ENCODE peak calls at places on chromosomes 4 and X, in six cellular contexts. S, M, T, L, E and Y are unnamed samples.

GRCh38 chrX:112832481-112833095 is 8.0 kb downstream of the AMOT start:
- DNase-seq in S (no peak), M (no peak), T (no peak), L (peak), E (no peak), Y (no peak)

GRCh38 chrX:40727093-40727492 is 8.2 kb downstream of the MED14 start:
- DNase-seq in S (no peak), M (no peak), T (no peak), L (no peak), E (no peak), Y (no peak)

GRCh38 chr4:180652533-180652932 is 1590.7 kb upstream of the TENM3 start:
- DNase-seq in S (no peak), M (no peak), T (no peak), L (no peak), E (no peak), Y (no peak)

GRCh38 chr4:161629694-161630441 is 533.9 kb downstream of the FSTL5 start:
- DNase-seq in S (no peak), M (no peak), T (peak), L (no peak), E (no peak), Y (no peak)

GRCh38 chrX:134654398-134655012 is 3.8 kb downstream of the PLAC1 start:
- DNase-seq in S (no peak), M (no peak), T (no peak), L (no peak), E (no peak), Y (no peak)

GRCh38 chrX:94389044-94389443 is 715.0 kb downstream of the FAM133A start:
- DNase-seq in S (no peak), M (no peak), T (no peak), L (no peak), E (no peak), Y (no peak)

GRCh38 chrX:79138658-79139241 is 5.7 kb upstream of the GPR174 start:
- DNase-seq in S (no peak), M (no peak), T (no peak), L (no peak), E (peak), Y (no peak)

GRCh38 chr4:107561481-107561880 is 158.6 kb downstream of the PAPSS1 start:
- DNase-seq in S (no peak), M (no peak), T (no peak), L (no peak), E (no peak), Y (no peak)

GRCh38 chrX:1591863-1592127 is 391 bp downstream of the AKAP17A start:
- DNase-seq in S (no peak), M (no peak), T (no peak), L (no peak), E (no peak), Y (peak)

GRCh38 chrX:109966246-109966645 is 36.7 kb upstream of the TMEM164 start:
- DNase-seq in S (no peak), M (no peak), T (no peak), L (no peak), E (no peak), Y (no peak)

GRCh38 chrX:5936438-5936837 is 292.2 kb downstream of the NLGN4X start:
- DNase-seq in S (no peak), M (no peak), T (no peak), L (no peak), E (no peak), Y (no peak)

GRCh38 chrX:98203800-98204199 is 1320.1 kb downstream of the RPA4 start:
- DNase-seq in S (no peak), M (no peak), T (no peak), L (no peak), E (no peak), Y (no peak)

GRCh38 chrX:20361890-20362262 is 95.2 kb upstream of the RPS6KA3 start:
- DNase-seq in S (peak), M (peak), T (peak), L (peak), E (no peak), Y (no peak)

GRCh38 chr4:7186081-7186480 is 6.3 kb upstream of the SORCS2 start:
- DNase-seq in S (peak), M (peak), T (no peak), L (no peak), E (no peak), Y (peak)

GRCh38 chr4:142350886-142351285 is 495.2 kb downstream of the INPP4B start:
- DNase-seq in S (no peak), M (no peak), T (no peak), L (peak), E (no peak), Y (no peak)

GRCh38 chr4:79598801-79599200 is 190.8 kb upstream of the GK2 start:
- DNase-seq in S (no peak), M (no peak), T (no peak), L (no peak), E (no peak), Y (no peak)

GRCh38 chr4:82181789-82182188 is 192.0 kb downstream of the HNRNPD start:
- DNase-seq in S (no peak), M (no peak), T (no peak), L (no peak), E (no peak), Y (no peak)

GRCh38 chr4:138645289-138645688 is 370.3 kb upstream of the NOCT start:
- DNase-seq in S (no peak), M (no peak), T (no peak), L (no peak), E (no peak), Y (no peak)

GRCh38 chrX:153687121-153688039 is at the start of gene SLC6A8:
- DNase-seq in S (peak), M (peak), T (peak), L (peak), E (no peak), Y (peak)

GRCh38 chrX:109774136-109774535 is 41.1 kb upstream of the ACSL4 start:
- DNase-seq in S (no peak), M (no peak), T (no peak), L (no peak), E (no peak), Y (no peak)

GRCh38 chr4:11230888-11231287 is 197.8 kb downstream of the HS3ST1 start:
- DNase-seq in S (no peak), M (no peak), T (no peak), L (no peak), E (no peak), Y (no peak)

GRCh38 chr4:48596336-48596735 is 106.3 kb downstream of the ZAR1 start:
- DNase-seq in S (no peak), M (no peak), T (no peak), L (no peak), E (no peak), Y (no peak)

GRCh38 chr4:187477224-187477623 is 518.3 kb upstream of the ZFP42 start:
- DNase-seq in S (no peak), M (no peak), T (no peak), L (no peak), E (no peak), Y (no peak)

GRCh38 chr4:91127891-91128290 is 1000.7 kb downstream of the CCSER1 start:
- DNase-seq in S (no peak), M (no peak), T (no peak), L (no peak), E (no peak), Y (no peak)

GRCh38 chrX:53713987-53714579 is 27.6 kb upstream of the HUWE1 start:
- DNase-seq in S (no peak), M (no peak), T (no peak), L (peak), E (peak), Y (no peak)

GRCh38 chrX:109890300-109890699 is 112.6 kb upstream of the TMEM164 start:
- DNase-seq in S (no peak), M (no peak), T (no peak), L (no peak), E (no peak), Y (no peak)

GRCh38 chrX:131789664-131790063 is 233.4 kb upstream of the STK26 start:
- DNase-seq in S (no peak), M (no peak), T (no peak), L (no peak), E (no peak), Y (no peak)

GRCh38 chrX:119067023-119067739 is 5.6 kb upstream of the CT47C1 start:
- DNase-seq in S (peak), M (peak), T (peak), L (peak), E (no peak), Y (peak)

GRCh38 chrX:38313190-38313589 is 14.1 kb downstream of the RPGR start:
- DNase-seq in S (no peak), M (no peak), T (no peak), L (peak), E (no peak), Y (no peak)

GRCh38 chr4:83691998-83692397 is 156.1 kb downstream of the GPAT3 start:
- DNase-seq in S (no peak), M (no peak), T (no peak), L (no peak), E (no peak), Y (no peak)

GRCh38 chr4:113979157-113979972 is at the start of gene ARSJ:
- DNase-seq in S (no peak), M (peak), T (peak), L (peak), E (no peak), Y (no peak)

GRCh38 chr4:35700663-35701062 is 543.7 kb downstream of the ARAP2 start:
- DNase-seq in S (no peak), M (no peak), T (no peak), L (no peak), E (no peak), Y (no peak)

GRCh38 chrX:85993539-85994197 is 53.7 kb downstream of the CHM start:
- DNase-seq in S (no peak), M (no peak), T (no peak), L (peak), E (no peak), Y (no peak)

GRCh38 chr4:20773144-20773997 is 73.1 kb downstream of the PACRGL start:
- DNase-seq in S (peak), M (peak), T (peak), L (peak), E (no peak), Y (peak)

GRCh38 chr4:89829470-89830138 is 7.4 kb downstream of the SNCA start:
- DNase-seq in S (peak), M (no peak), T (no peak), L (no peak), E (peak), Y (no peak)

GRCh38 chr4:71004281-71004851 is 10.9 kb downstream of the DCK start:
- DNase-seq in S (peak), M (no peak), T (no peak), L (no peak), E (no peak), Y (no peak)

GRCh38 chr4:168854216-168854921 is 155.7 kb downstream of the CBR4 start:
- DNase-seq in S (no peak), M (no peak), T (no peak), L (no peak), E (no peak), Y (no peak)

GRCh38 chr4:3369781-3370660 is 71.7 kb upstream of the HGFAC start:
- DNase-seq in S (no peak), M (no peak), T (no peak), L (peak), E (no peak), Y (no peak)

GRCh38 chrX:110000000-110000399 is 2.9 kb upstream of the TMEM164 start:
- DNase-seq in S (no peak), M (no peak), T (no peak), L (no peak), E (no peak), Y (peak)

GRCh38 chrX:21986596-21986995 is 45.5 kb upstream of the PHEX start:
- DNase-seq in S (no peak), M (no peak), T (no peak), L (peak), E (no peak), Y (no peak)

GRCh38 chr4:38449506-38450174 is 214.4 kb upstream of the KLF3 start:
- DNase-seq in S (peak), M (no peak), T (no peak), L (peak), E (no peak), Y (no peak)
- TF ChIP-seq BHLHE40 in S (no peak), M (no peak), T (no peak), L (no peak), E (no peak), Y (no peak)

DNA sequence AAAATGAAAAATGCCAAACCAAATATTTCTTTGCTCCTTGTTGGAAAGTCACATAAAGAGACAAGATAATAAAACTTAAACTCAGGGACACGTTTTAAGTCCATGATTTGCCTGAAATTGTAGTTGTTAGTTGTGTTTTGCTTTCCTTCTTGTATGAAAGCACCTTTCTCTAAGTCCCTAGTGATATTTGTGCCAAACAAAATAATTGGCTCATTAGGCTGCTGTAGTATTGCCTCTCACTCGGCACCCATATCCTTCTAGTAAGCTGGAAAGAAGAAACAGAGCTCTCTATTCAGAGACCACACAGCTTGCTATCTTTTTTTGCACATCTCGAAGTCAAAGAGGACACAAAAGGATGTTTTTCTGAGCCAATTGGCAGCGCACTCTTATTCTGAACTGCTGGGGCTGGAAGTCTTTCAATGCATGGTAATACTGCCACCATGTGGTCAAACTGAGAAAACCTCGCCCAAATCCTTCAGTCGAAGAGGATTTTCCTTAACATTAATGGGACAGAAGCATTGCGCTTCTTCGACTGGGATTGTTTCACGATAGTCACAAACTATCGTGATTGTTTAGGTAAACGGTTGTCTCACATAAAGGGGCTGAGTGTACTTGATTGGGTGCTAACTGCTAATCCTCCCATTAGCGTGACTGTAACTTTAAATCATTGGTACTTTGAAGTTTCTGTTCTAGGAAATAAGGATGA is 571.9 kb upstream of the LCORL start:
- DNase-seq in S (peak), M (peak), T (peak), L (peak), E (peak), Y (peak)
- TF ChIP-seq BHLHE40 in S (no peak), M (no peak), T (no peak), L (no peak), E (no peak), Y (no peak)

GRCh38 chrX:108134724-108135123 is 43.1 kb downstream of the ATG4A start:
- DNase-seq in S (no peak), M (no peak), T (no peak), L (no peak), E (no peak), Y (peak)
- TF ChIP-seq BHLHE40 in S (no peak), M (no peak), T (no peak), L (no peak), E (no peak), Y (no peak)

GRCh38 chr4:136864580-136865185 is 667.6 kb downstream of the PCDH18 start:
- DNase-seq in S (peak), M (peak), T (peak), L (peak), E (peak), Y (peak)
- TF ChIP-seq BHLHE40 in S (no peak), M (no peak), T (no peak), L (no peak), E (no peak), Y (no peak)

GRCh38 chr4:24024157-24024556 is 134.3 kb upstream of the PPARGC1A start:
- DNase-seq in S (no peak), M (no peak), T (no peak), L (peak), E (no peak), Y (no peak)

GRCh38 chr4:24024597-24024996 is 134.8 kb upstream of the PPARGC1A start:
- DNase-seq in S (no peak), M (no peak), T (no peak), L (peak), E (no peak), Y (no peak)
- TF ChIP-seq BHLHE40 in S (no peak), M (no peak), T (no peak), L (no peak), E (no peak), Y (no peak)

GRCh38 chr4:152747444-152747843 is 32.1 kb downstream of the TIGD4 start:
- DNase-seq in S (no peak), M (no peak), T (no peak), L (no peak), E (no peak), Y (no peak)
- TF ChIP-seq BHLHE40 in S (no peak), M (no peak), T (no peak), L (no peak), E (no peak), Y (no peak)

DNA sequence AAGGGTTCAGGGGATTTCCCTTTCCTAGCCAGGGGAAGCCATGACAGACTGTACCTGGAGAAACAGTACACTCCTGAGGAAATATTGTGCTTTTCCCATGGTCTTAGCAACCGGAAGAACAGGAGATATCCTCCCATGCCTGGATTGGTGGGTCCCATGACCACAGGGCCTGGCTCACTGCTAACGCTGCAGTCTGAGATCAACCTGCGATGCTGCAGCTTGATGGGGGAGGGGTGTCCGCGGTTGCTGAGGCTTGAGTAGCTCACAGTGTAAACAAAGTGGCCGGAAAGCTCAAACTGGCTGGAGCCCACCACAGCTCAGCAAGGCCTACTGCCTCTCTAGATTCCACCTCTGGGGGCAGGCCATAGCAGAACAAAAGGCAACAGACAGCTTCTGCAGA is 819.5 kb downstream of the TECRL start:
- DNase-seq in S (no peak), M (no peak), T (no peak), L (no peak), E (no peak), Y (no peak)
- TF ChIP-seq BHLHE40 in S (no peak), M (no peak), T (no peak), L (no peak), E (no peak), Y (no peak)

GRCh38 chr4:126834854-126835253 is 797.9 kb upstream of the INTU start:
- DNase-seq in S (no peak), M (no peak), T (no peak), L (no peak), E (no peak), Y (no peak)

GRCh38 chr4:126843492-126844067 is 789.2 kb upstream of the INTU start:
- DNase-seq in S (no peak), M (no peak), T (no peak), L (no peak), E (no peak), Y (no peak)

DNA sequence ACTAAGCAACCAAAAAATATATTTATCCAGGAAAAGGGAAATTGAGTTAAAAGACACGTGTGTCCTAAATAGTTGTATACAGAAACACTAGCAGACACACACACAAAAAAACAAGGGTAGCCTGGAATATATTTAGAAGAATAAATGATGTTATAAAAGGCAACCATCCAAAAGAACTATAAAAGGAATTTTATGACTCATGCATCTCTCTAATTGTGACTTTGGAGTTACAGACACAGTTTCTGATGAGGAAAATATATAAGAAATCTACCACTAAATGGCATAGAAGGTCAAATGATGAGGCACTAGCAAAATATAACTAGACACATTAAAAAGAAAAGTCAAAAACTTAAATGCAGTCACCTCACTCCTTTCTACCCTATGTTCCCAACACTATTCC is 793.7 kb upstream of the INTU start:
- DNase-seq in S (no peak), M (no peak), T (no peak), L (peak), E (no peak), Y (no peak)
- TF ChIP-seq BHLHE40 in S (no peak), M (no peak), T (no peak), L (no peak), E (no peak), Y (no peak)